ENCODE peak calls at places on chromosomes 11 and 22, in five cellular contexts. D, W, Y, G and C are unnamed samples.

GRCh38 chr11:82936261-82936660 is 34.7 kb downstream of the DDIAS start:
- DNase-seq in D (no peak), G (no peak), W (no peak), Y (no peak), C (no peak)

GRCh38 chr11:115653926-115654325 is 149.7 kb upstream of the CADM1 start:
- DNase-seq in W (no peak), D (no peak), Y (peak), G (no peak), C (no peak)

GRCh38 chr11:2084721-2085120 is 54.5 kb downstream of the IGF2 start:
- DNase-seq in W (no peak), G (no peak), Y (no peak), D (no peak), C (no peak)

GRCh38 chr22:27597703-27598444 is 203.7 kb downstream of the MN1 start:
- DNase-seq in W (no peak), Y (peak), G (peak), D (no peak), C (no peak)

GRCh38 chr11:93648168-93648567 is 13.3 kb upstream of the CEP295 start:
- DNase-seq in W (no peak), Y (no peak), G (peak), D (no peak), C (no peak)

GRCh38 chr11:70140859-70141489 is 62.1 kb upstream of the FADD start:
- DNase-seq in D (no peak), Y (no peak), G (no peak), W (no peak), C (no peak)

GRCh38 chr11:75326439-75326810 is 25.0 kb downstream of the ARRB1 start:
- DNase-seq in G (no peak), W (no peak), D (no peak), Y (no peak), C (no peak)

GRCh38 chr11:65616575-65617001 is 1.0 kb downstream of the PCNX3 start:
- DNase-seq in W (no peak), D (no peak), G (no peak), Y (no peak), C (no peak)

GRCh38 chr22:24494182-24494534 is 974 bp upstream of the UPB1 start:
- DNase-seq in Y (no peak), G (no peak), W (no peak), D (no peak), C (no peak)

GRCh38 chr11:94549166-94549565 is 5.4 kb downstream of the FUT4 start:
- DNase-seq in D (no peak), Y (no peak), W (no peak), G (no peak), C (no peak)

GRCh38 chr11:86069408-86070086 is 663 bp upstream of the PICALM start:
- DNase-seq in G (no peak), W (no peak), Y (peak), D (no peak), C (peak)

GRCh38 chr11:131137046-131137445 is 220.8 kb upstream of the SNX19 start:
- DNase-seq in G (no peak), D (no peak), W (no peak), Y (peak), C (no peak)

GRCh38 chr11:22859756-22860155 is 518 bp downstream of the CCDC179 start:
- DNase-seq in Y (no peak), G (no peak), W (no peak), D (no peak), C (no peak)

GRCh38 chr11:13238879-13239514 is 38.6 kb upstream of the BMAL1 start:
- DNase-seq in G (peak), Y (peak), W (peak), D (peak), C (no peak)

GRCh38 chr22:24402460-24403192 is 24.8 kb upstream of the ADORA2A start:
- DNase-seq in G (peak), Y (peak), W (no peak), D (no peak), C (peak)

GRCh38 chr11:103700605-103701004 is 335.8 kb upstream of the DDI1 start:
- DNase-seq in G (no peak), D (no peak), Y (peak), W (no peak), C (no peak)

GRCh38 chr11:33402066-33402465 is 144.9 kb downstream of the HIPK3 start:
- DNase-seq in D (no peak), Y (no peak), W (no peak), G (no peak), C (no peak)

GRCh38 chr11:14645247-14645912 is 1.8 kb downstream of the PDE3B start:
- DNase-seq in Y (peak), D (peak), G (no peak), W (no peak), C (no peak)

GRCh38 chr22:27107824-27108223 is 450.4 kb downstream of the MIAT start:
- DNase-seq in Y (peak), D (no peak), G (peak), W (no peak), C (peak)

GRCh38 chr22:48442663-48443062 is 1385.0 kb downstream of the BRD1 start:
- DNase-seq in Y (no peak), W (no peak), G (no peak), D (no peak), C (no peak)

GRCh38 chr22:26357281-26357680 is 71.8 kb upstream of the ASPHD2 start:
- DNase-seq in W (no peak), Y (no peak), D (no peak), G (no peak), C (no peak)

GRCh38 chr11:10373340-10373739 is 68.5 kb downstream of the ADM start:
- DNase-seq in G (peak), W (no peak), Y (peak), D (no peak), C (no peak)

GRCh38 chr11:102807921-102808320 is 10.0 kb upstream of the MMP1 start:
- DNase-seq in D (no peak), Y (no peak), W (no peak), G (peak), C (no peak)

GRCh38 chr11:94647926-94648325 is 80.8 kb downstream of the PIWIL4 start:
- DNase-seq in D (no peak), W (no peak), G (no peak), Y (no peak), C (no peak)